ENCODE peak calls at places on chromosomes 2 and 18, in eight cellular contexts. One of them, this sample, is unnamed.

GRCh38 chr2:148020036-148020357 is 540 bp downstream of the ORC4 start:
- DNase-seq in body of pancreas: no peak
- DNase-seq in endothelial cell of umbilical vein: no peak
- DNase-seq in tibial nerve: peak; percentile 17
- DNase-seq in GM12878: no peak
- DNase-seq in right lobe of liver: no peak
- DNase-seq in adrenal gland: no peak
- DNase-seq in CD4-positive, CD25-positive, alpha-beta regulatory T cell: no peak
- DNase-seq in this sample: no peak

GRCh38 chr2:190043441-190043840 is 19.1 kb downstream of the MSTN start:
- DNase-seq in right lobe of liver: no peak
- DNase-seq in CD4-positive, CD25-positive, alpha-beta regulatory T cell: no peak
- DNase-seq in body of pancreas: no peak
- DNase-seq in endothelial cell of umbilical vein: no peak
- DNase-seq in adrenal gland: no peak
- DNase-seq in GM12878: no peak
- DNase-seq in tibial nerve: no peak
- DNase-seq in this sample: peak; percentile 40

GRCh38 chr2:15768142-15769088 is 171.9 kb upstream of the MYCN start:
- DNase-seq in endothelial cell of umbilical vein: no peak
- DNase-seq in adrenal gland: no peak
- DNase-seq in GM12878: no peak
- DNase-seq in right lobe of liver: no peak
- DNase-seq in body of pancreas: no peak
- DNase-seq in tibial nerve: no peak
- DNase-seq in CD4-positive, CD25-positive, alpha-beta regulatory T cell: no peak
- DNase-seq in this sample: no peak

GRCh38 chr2:62287895-62288589 is 92.1 kb downstream of the B3GNT2 start:
- DNase-seq in GM12878: peak; percentile 94
- DNase-seq in CD4-positive, CD25-positive, alpha-beta regulatory T cell: no peak
- DNase-seq in body of pancreas: peak; percentile 39
- DNase-seq in adrenal gland: peak; percentile 84
- DNase-seq in endothelial cell of umbilical vein: no peak
- DNase-seq in right lobe of liver: no peak
- DNase-seq in tibial nerve: peak; percentile 45
- DNase-seq in this sample: peak; percentile 40

GRCh38 chr2:88199912-88200682 is 30.0 kb downstream of the THNSL2 start:
- DNase-seq in body of pancreas: peak; percentile 35
- DNase-seq in CD4-positive, CD25-positive, alpha-beta regulatory T cell: no peak
- DNase-seq in endothelial cell of umbilical vein: no peak
- DNase-seq in right lobe of liver: no peak
- DNase-seq in GM12878: no peak
- DNase-seq in tibial nerve: peak; percentile 26
- DNase-seq in adrenal gland: peak; percentile 36
- DNase-seq in this sample: no peak

GRCh38 chr2:112836695-112837117 is at the start of gene IL1B:
- DNase-seq in body of pancreas: no peak
- DNase-seq in adrenal gland: peak; percentile 8
- DNase-seq in right lobe of liver: no peak
- DNase-seq in GM12878: no peak
- DNase-seq in CD4-positive, CD25-positive, alpha-beta regulatory T cell: no peak
- DNase-seq in endothelial cell of umbilical vein: peak; percentile 11
- DNase-seq in tibial nerve: no peak
- DNase-seq in this sample: peak; percentile 77

GRCh38 chr2:95043300-95043786 is 17.8 kb downstream of the MAL start:
- DNase-seq in body of pancreas: peak; percentile 84
- DNase-seq in right lobe of liver: no peak
- DNase-seq in GM12878: peak; percentile 75
- DNase-seq in tibial nerve: peak; percentile 14
- DNase-seq in endothelial cell of umbilical vein: no peak
- DNase-seq in CD4-positive, CD25-positive, alpha-beta regulatory T cell: no peak
- DNase-seq in adrenal gland: peak; percentile 90
- DNase-seq in this sample: peak; percentile 98

GRCh38 chr2:63378589-63378988 is 209.7 kb downstream of the WDPCP start:
- DNase-seq in tibial nerve: no peak
- DNase-seq in endothelial cell of umbilical vein: no peak
- DNase-seq in GM12878: no peak
- DNase-seq in right lobe of liver: no peak
- DNase-seq in CD4-positive, CD25-positive, alpha-beta regulatory T cell: no peak
- DNase-seq in body of pancreas: no peak
- DNase-seq in adrenal gland: no peak
- DNase-seq in this sample: peak; percentile 17

GRCh38 chr2:232802096-232802495 is 25.7 kb upstream of the KCNJ13 start:
- DNase-seq in body of pancreas: no peak
- DNase-seq in endothelial cell of umbilical vein: no peak
- DNase-seq in adrenal gland: no peak
- DNase-seq in right lobe of liver: no peak
- DNase-seq in tibial nerve: no peak
- DNase-seq in CD4-positive, CD25-positive, alpha-beta regulatory T cell: no peak
- DNase-seq in GM12878: no peak
- DNase-seq in this sample: no peak

GRCh38 chr2:232800166-232800565 is 23.8 kb upstream of the KCNJ13 start:
- DNase-seq in right lobe of liver: no peak
- DNase-seq in endothelial cell of umbilical vein: peak; percentile 51
- DNase-seq in adrenal gland: no peak
- DNase-seq in CD4-positive, CD25-positive, alpha-beta regulatory T cell: no peak
- DNase-seq in GM12878: no peak
- DNase-seq in body of pancreas: no peak
- DNase-seq in tibial nerve: no peak
- DNase-seq in this sample: no peak

GRCh38 chr2:232795920-232796319 is 19.6 kb upstream of the KCNJ13 start:
- DNase-seq in CD4-positive, CD25-positive, alpha-beta regulatory T cell: no peak
- DNase-seq in GM12878: no peak
- DNase-seq in tibial nerve: no peak
- DNase-seq in right lobe of liver: no peak
- DNase-seq in endothelial cell of umbilical vein: no peak
- DNase-seq in body of pancreas: no peak
- DNase-seq in adrenal gland: no peak
- DNase-seq in this sample: no peak

GRCh38 chr2:232794981-232795380 is 18.6 kb upstream of the KCNJ13 start:
- DNase-seq in right lobe of liver: no peak
- DNase-seq in GM12878: no peak
- DNase-seq in tibial nerve: no peak
- DNase-seq in body of pancreas: no peak
- DNase-seq in adrenal gland: no peak
- DNase-seq in endothelial cell of umbilical vein: no peak
- DNase-seq in CD4-positive, CD25-positive, alpha-beta regulatory T cell: no peak
- DNase-seq in this sample: no peak

DNA sequence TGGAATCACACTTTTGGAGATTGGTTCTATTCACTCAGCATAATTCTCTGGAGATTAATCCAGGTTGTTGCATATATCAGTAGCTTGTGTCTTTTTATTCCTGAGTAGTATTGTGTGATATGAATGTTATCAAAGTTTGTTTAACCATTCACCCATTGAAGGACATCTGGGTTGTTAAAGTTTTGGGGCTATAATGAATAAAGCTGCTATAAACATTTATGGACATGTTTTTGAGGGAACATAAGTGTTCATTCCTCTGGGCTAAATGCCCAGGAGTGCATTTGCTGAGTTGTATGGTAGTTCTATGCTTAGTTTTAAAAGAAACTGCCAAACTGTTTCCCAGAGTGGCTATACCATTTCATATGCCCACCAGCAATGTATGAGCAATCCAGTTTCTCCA is 21.8 kb upstream of the KCNJ13 start:
- DNase-seq in CD4-positive, CD25-positive, alpha-beta regulatory T cell: no peak
- DNase-seq in endothelial cell of umbilical vein: no peak
- DNase-seq in GM12878: no peak
- DNase-seq in body of pancreas: no peak
- DNase-seq in right lobe of liver: no peak
- DNase-seq in adrenal gland: no peak
- DNase-seq in tibial nerve: no peak
- DNase-seq in this sample: peak; percentile 19
- H3K36me3 ChIP-seq in CD4-positive, CD25-positive, alpha-beta regulatory T cell: peaks cover 68% of the 10 kb centered on the region
- H3K36me3 ChIP-seq in endothelial cell of umbilical vein: peaks cover 6% of the 10 kb centered on the region
- H3K36me3 ChIP-seq in GM12878: peaks cover 1% of the 10 kb centered on the region
- H3K36me3 ChIP-seq in body of pancreas: peaks cover 10% of the 10 kb centered on the region
- H3K36me3 ChIP-seq in right lobe of liver: no peaks in the 10 kb centered on the region
- H3K36me3 ChIP-seq in adrenal gland: peaks cover 29% of the 10 kb centered on the region
- H3K36me3 ChIP-seq in tibial nerve: peaks cover 2% of the 10 kb centered on the region
- H3K36me3 ChIP-seq in this sample: peaks cover 3% of the 10 kb centered on the region

GRCh38 chr18:9380101-9380500 is 45.5 kb downstream of the TWSG1 start:
- DNase-seq in GM12878: no peak
- DNase-seq in CD4-positive, CD25-positive, alpha-beta regulatory T cell: no peak
- DNase-seq in endothelial cell of umbilical vein: no peak
- DNase-seq in adrenal gland: no peak
- DNase-seq in tibial nerve: no peak
- DNase-seq in right lobe of liver: no peak
- DNase-seq in body of pancreas: no peak
- DNase-seq in this sample: peak; percentile 79
- H3K36me3 ChIP-seq in GM12878: no peaks in the 10 kb centered on the region
- H3K36me3 ChIP-seq in CD4-positive, CD25-positive, alpha-beta regulatory T cell: no peaks in the 10 kb centered on the region
- H3K36me3 ChIP-seq in endothelial cell of umbilical vein: no peaks in the 10 kb centered on the region
- H3K36me3 ChIP-seq in adrenal gland: no peaks in the 10 kb centered on the region
- H3K36me3 ChIP-seq in tibial nerve: no peaks in the 10 kb centered on the region
- H3K36me3 ChIP-seq in right lobe of liver: no peaks in the 10 kb centered on the region
- H3K36me3 ChIP-seq in body of pancreas: no peaks in the 10 kb centered on the region
- H3K36me3 ChIP-seq in this sample: no peaks in the 10 kb centered on the region

DNA sequence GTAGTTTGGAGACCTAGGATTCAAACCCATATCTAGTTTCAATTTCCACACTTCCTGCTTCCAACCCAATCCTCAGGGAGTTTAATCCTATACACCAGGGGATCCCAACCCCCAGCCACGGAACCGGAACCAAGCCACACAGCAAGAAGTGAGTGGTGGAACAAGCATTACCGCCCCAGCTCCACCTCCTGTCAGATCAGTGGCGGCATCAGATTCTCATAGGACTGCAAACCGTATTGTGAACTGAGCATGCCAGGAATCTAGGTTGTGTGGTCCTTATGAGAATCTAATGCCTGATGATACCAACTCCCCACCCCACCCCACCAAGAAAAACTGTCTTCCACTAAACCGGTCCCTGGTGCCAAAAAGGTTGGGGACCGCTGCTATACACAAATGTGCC is 52.5 kb downstream of the PRPF40A start:
- DNase-seq in GM12878: no peak
- DNase-seq in endothelial cell of umbilical vein: no peak
- DNase-seq in tibial nerve: no peak
- DNase-seq in adrenal gland: no peak
- DNase-seq in right lobe of liver: no peak
- DNase-seq in CD4-positive, CD25-positive, alpha-beta regulatory T cell: no peak
- DNase-seq in body of pancreas: no peak
- DNase-seq in this sample: no peak
- H3K36me3 ChIP-seq in GM12878: peaks cover 3% of the 10 kb centered on the region
- H3K36me3 ChIP-seq in endothelial cell of umbilical vein: peaks cover 33% of the 10 kb centered on the region
- H3K36me3 ChIP-seq in tibial nerve: no peaks in the 10 kb centered on the region
- H3K36me3 ChIP-seq in adrenal gland: peaks cover 89% of the 10 kb centered on the region
- H3K36me3 ChIP-seq in right lobe of liver: peaks cover 8% of the 10 kb centered on the region
- H3K36me3 ChIP-seq in CD4-positive, CD25-positive, alpha-beta regulatory T cell: peaks cover 98% of the 10 kb centered on the region
- H3K36me3 ChIP-seq in body of pancreas: peaks cover 33% of the 10 kb centered on the region
- H3K36me3 ChIP-seq in this sample: peaks cover 9% of the 10 kb centered on the region

DNA sequence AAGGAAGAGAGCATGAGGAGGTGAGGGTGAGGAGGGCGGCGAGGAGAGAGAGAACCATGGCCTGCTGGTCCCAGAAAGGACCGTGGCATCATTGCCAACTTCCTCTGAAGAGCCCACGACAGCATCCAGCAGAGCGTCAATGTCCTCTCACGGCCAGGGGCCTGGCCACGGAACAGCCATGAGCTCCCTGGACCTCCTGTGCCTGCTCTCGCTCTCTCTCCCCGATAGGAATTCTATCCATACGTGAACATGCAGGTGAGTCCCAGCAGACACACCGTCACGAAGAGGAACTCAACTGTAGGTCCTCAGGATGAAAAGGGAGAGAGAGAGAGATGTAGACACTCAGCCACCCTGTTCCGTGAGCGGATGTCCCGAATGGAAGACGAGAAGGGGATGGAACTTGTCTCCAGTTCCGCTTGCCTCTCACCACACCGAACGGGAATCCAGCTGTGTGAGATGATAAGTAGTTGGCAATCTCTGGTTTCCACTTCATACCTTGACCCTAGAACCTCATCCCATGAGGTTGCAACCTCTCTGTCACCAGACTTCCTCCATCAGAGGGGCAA is 107.6 kb downstream of the TNS1 start:
- DNase-seq in body of pancreas: no peak
- DNase-seq in adrenal gland: no peak
- DNase-seq in endothelial cell of umbilical vein: no peak
- DNase-seq in CD4-positive, CD25-positive, alpha-beta regulatory T cell: no peak
- DNase-seq in right lobe of liver: no peak
- DNase-seq in tibial nerve: no peak
- DNase-seq in GM12878: no peak
- DNase-seq in this sample: no peak
- H3K36me3 ChIP-seq in body of pancreas: peaks cover 52% of the 10 kb centered on the region
- H3K36me3 ChIP-seq in adrenal gland: peaks cover 92% of the 10 kb centered on the region
- H3K36me3 ChIP-seq in endothelial cell of umbilical vein: no peaks in the 10 kb centered on the region
- H3K36me3 ChIP-seq in CD4-positive, CD25-positive, alpha-beta regulatory T cell: no peaks in the 10 kb centered on the region
- H3K36me3 ChIP-seq in right lobe of liver: peaks cover 12% of the 10 kb centered on the region
- H3K36me3 ChIP-seq in tibial nerve: no peaks in the 10 kb centered on the region
- H3K36me3 ChIP-seq in GM12878: no peaks in the 10 kb centered on the region
- H3K36me3 ChIP-seq in this sample: peaks cover 28% of the 10 kb centered on the region

GRCh38 chr2:33258387-33258786 is 218.1 kb upstream of the RASGRP3 start:
- DNase-seq in CD4-positive, CD25-positive, alpha-beta regulatory T cell: no peak
- DNase-seq in adrenal gland: no peak
- DNase-seq in body of pancreas: no peak
- DNase-seq in right lobe of liver: no peak
- DNase-seq in endothelial cell of umbilical vein: no peak
- DNase-seq in GM12878: no peak
- DNase-seq in tibial nerve: no peak
- DNase-seq in this sample: peak; percentile 35

GRCh38 chr2:33262097-33262496 is 214.4 kb upstream of the RASGRP3 start:
- DNase-seq in tibial nerve: no peak
- DNase-seq in GM12878: no peak
- DNase-seq in endothelial cell of umbilical vein: no peak
- DNase-seq in CD4-positive, CD25-positive, alpha-beta regulatory T cell: no peak
- DNase-seq in right lobe of liver: no peak
- DNase-seq in adrenal gland: no peak
- DNase-seq in body of pancreas: no peak
- DNase-seq in this sample: no peak

GRCh38 chr2:33250417-33251029 is 225.9 kb upstream of the RASGRP3 start:
- DNase-seq in body of pancreas: no peak
- DNase-seq in GM12878: no peak
- DNase-seq in CD4-positive, CD25-positive, alpha-beta regulatory T cell: no peak
- DNase-seq in tibial nerve: no peak
- DNase-seq in adrenal gland: no peak
- DNase-seq in endothelial cell of umbilical vein: no peak
- DNase-seq in right lobe of liver: no peak
- DNase-seq in this sample: no peak

GRCh38 chr2:33256162-33256755 is 220.2 kb upstream of the RASGRP3 start:
- DNase-seq in GM12878: no peak
- DNase-seq in tibial nerve: no peak
- DNase-seq in right lobe of liver: no peak
- DNase-seq in CD4-positive, CD25-positive, alpha-beta regulatory T cell: no peak
- DNase-seq in adrenal gland: no peak
- DNase-seq in endothelial cell of umbilical vein: no peak
- DNase-seq in body of pancreas: no peak
- DNase-seq in this sample: no peak
- H3K36me3 ChIP-seq in GM12878: no peaks in the 10 kb centered on the region
- H3K36me3 ChIP-seq in tibial nerve: no peaks in the 10 kb centered on the region
- H3K36me3 ChIP-seq in right lobe of liver: no peaks in the 10 kb centered on the region
- H3K36me3 ChIP-seq in CD4-positive, CD25-positive, alpha-beta regulatory T cell: no peaks in the 10 kb centered on the region
- H3K36me3 ChIP-seq in adrenal gland: no peaks in the 10 kb centered on the region
- H3K36me3 ChIP-seq in endothelial cell of umbilical vein: no peaks in the 10 kb centered on the region
- H3K36me3 ChIP-seq in body of pancreas: no peaks in the 10 kb centered on the region
- H3K36me3 ChIP-seq in this sample: peaks cover 3% of the 10 kb centered on the region

DNA sequence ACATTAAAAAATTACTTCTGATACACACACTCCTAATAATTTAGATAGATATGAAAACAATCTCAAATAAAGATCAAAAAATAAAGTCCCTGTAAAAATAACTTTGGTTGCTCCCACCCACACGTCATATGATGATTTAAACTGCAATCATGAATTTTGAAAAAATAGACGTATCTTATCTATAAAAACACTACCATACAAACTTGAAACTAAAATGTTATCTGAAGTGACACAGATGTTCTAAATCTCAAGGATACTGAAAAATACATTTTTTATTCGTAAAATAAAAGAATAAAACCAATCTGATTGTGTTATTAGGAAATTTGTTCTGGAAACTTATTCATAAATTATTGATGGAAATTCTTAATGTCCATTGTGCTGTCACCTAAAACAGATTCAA is 8.1 kb upstream of the BOLA3 start:
- DNase-seq in GM12878: no peak
- DNase-seq in endothelial cell of umbilical vein: no peak
- DNase-seq in body of pancreas: no peak
- DNase-seq in tibial nerve: no peak
- DNase-seq in adrenal gland: no peak
- DNase-seq in right lobe of liver: no peak
- DNase-seq in CD4-positive, CD25-positive, alpha-beta regulatory T cell: no peak
- DNase-seq in this sample: no peak
- H3K36me3 ChIP-seq in GM12878: peaks cover 6% of the 10 kb centered on the region
- H3K36me3 ChIP-seq in endothelial cell of umbilical vein: peaks cover 19% of the 10 kb centered on the region
- H3K36me3 ChIP-seq in body of pancreas: peaks cover 12% of the 10 kb centered on the region
- H3K36me3 ChIP-seq in tibial nerve: peaks cover 5% of the 10 kb centered on the region
- H3K36me3 ChIP-seq in adrenal gland: peaks cover 58% of the 10 kb centered on the region
- H3K36me3 ChIP-seq in right lobe of liver: no peaks in the 10 kb centered on the region
- H3K36me3 ChIP-seq in CD4-positive, CD25-positive, alpha-beta regulatory T cell: peaks cover 83% of the 10 kb centered on the region
- H3K36me3 ChIP-seq in this sample: peaks cover 8% of the 10 kb centered on the region